ENCODE peak calls at places on chromosomes 1 and 21, in eight cellular contexts. X, V, I, Y, Z, C, H and A are unnamed samples.

GRCh38 chr1:47693115-47693514 is 255.3 kb downstream of the FOXD2 start:
- DNase-seq in V (no peak), H (no peak), X (no peak), I (no peak), C (no peak), Z (no peak), Y (peak), A (no peak)

GRCh38 chr1:245370905-245371581 is 216.3 kb downstream of the KIF26B start:
- DNase-seq in I (no peak), V (no peak), H (no peak), C (no peak), Y (no peak), Z (no peak), X (no peak), A (no peak)

GRCh38 chr1:241722984-241723383 is 70.9 kb downstream of the WDR64 start:
- DNase-seq in Z (no peak), X (no peak), C (no peak), I (no peak), Y (no peak), V (no peak), H (no peak), A (no peak)

GRCh38 chr1:20411196-20411980 is 74.6 kb downstream of the CAMK2N1 start:
- DNase-seq in C (no peak), X (no peak), Z (peak), I (no peak), V (peak), Y (no peak), H (peak), A (no peak)

GRCh38 chr1:112699425-112700144 is 7.3 kb downstream of the RHOC start:
- DNase-seq in Z (no peak), C (no peak), V (no peak), H (no peak), Y (no peak), I (no peak), X (no peak), A (no peak)

GRCh38 chr1:2266301-2266967 is 38.3 kb downstream of the SKI start:
- DNase-seq in C (no peak), Z (no peak), I (no peak), H (no peak), Y (no peak), X (no peak), V (no peak), A (no peak)

GRCh38 chr1:226185153-226186036 is 1.1 kb downstream of the ACBD3 start:
- DNase-seq in V (no peak), C (no peak), H (peak), Y (no peak), Z (peak), I (no peak), X (no peak), A (no peak)

GRCh38 chr1:209858561-209859103 is 30.9 kb downstream of the UTP25 start:
- DNase-seq in H (no peak), C (no peak), V (no peak), Z (no peak), Y (no peak), X (no peak), I (no peak), A (no peak)

GRCh38 chr1:161502641-161503393 is 2.4 kb upstream of the FCGR2A start:
- DNase-seq in Z (peak), H (peak), V (no peak), X (no peak), C (no peak), Y (no peak), I (no peak), A (no peak)

GRCh38 chr1:231301990-231302389 is 35.7 kb downstream of the EXOC8 start:
- DNase-seq in V (no peak), H (no peak), C (no peak), Y (no peak), I (no peak), Z (no peak), X (no peak), A (no peak)

GRCh38 chr1:59046134-59046533 is 250.8 kb upstream of the FGGY start:
- DNase-seq in H (no peak), C (no peak), Y (no peak), X (no peak), V (no peak), Z (no peak), I (no peak), A (no peak)

GRCh38 chr1:5847013-5847654 is 145.1 kb downstream of the NPHP4 start:
- DNase-seq in Z (peak), V (no peak), X (no peak), Y (no peak), I (peak), H (peak), C (peak), A (peak)

GRCh38 chr21:42157606-42158310 is 61.2 kb upstream of the ABCG1 start:
- DNase-seq in X (no peak), V (no peak), Z (no peak), H (no peak), Y (no peak), C (no peak), I (no peak), A (no peak)

GRCh38 chr1:234667891-234668576 is 58.1 kb upstream of the IRF2BP2 start:
- DNase-seq in Y (no peak), C (no peak), H (no peak), I (no peak), X (no peak), Z (no peak), V (no peak), A (no peak)

GRCh38 chr1:48916121-48917069 is 139.7 kb upstream of the BEND5 start:
- DNase-seq in X (no peak), H (peak), Y (no peak), Z (peak), C (no peak), I (peak), V (peak), A (peak)

GRCh38 chr1:28341591-28341990 is 12.8 kb downstream of the MED18 start:
- DNase-seq in X (no peak), V (no peak), I (no peak), Z (no peak), C (no peak), H (peak), Y (no peak), A (no peak)

GRCh38 chr1:8962812-8963669 is 17.4 kb downstream of the CA6 start:
- DNase-seq in H (no peak), C (no peak), X (no peak), I (peak), Y (peak), Z (peak), V (peak), A (peak)

GRCh38 chr1:175536369-175536768 is 207.0 kb downstream of the TNR start:
- DNase-seq in X (no peak), Z (no peak), H (no peak), V (no peak), I (no peak), Y (no peak), C (no peak), A (no peak)

GRCh38 chr1:110561631-110562030 is 42.7 kb upstream of the KCNA10 start:
- DNase-seq in C (no peak), Y (no peak), Z (no peak), I (no peak), H (no peak), X (no peak), V (no peak), A (no peak)

GRCh38 chr21:46092026-46092764 is 5.7 kb upstream of the COL6A2 start:
- DNase-seq in Z (no peak), V (peak), C (no peak), I (no peak), H (peak), X (no peak), Y (peak), A (no peak)

GRCh38 chr1:30413606-30414005 is 309.8 kb downstream of the MATN1 start:
- DNase-seq in Y (peak), X (no peak), V (no peak), I (no peak), H (no peak), C (no peak), Z (no peak), A (no peak)

GRCh38 chr1:224054611-224055010 is 59.3 kb upstream of the FBXO28 start:
- DNase-seq in Y (no peak), H (no peak), I (no peak), X (no peak), V (no peak), Z (no peak), C (no peak), A (no peak)

GRCh38 chr1:37159102-37159501 is 124.8 kb upstream of the GRIK3 start:
- DNase-seq in I (peak), X (no peak), Z (no peak), H (no peak), C (no peak), Y (no peak), V (no peak), A (no peak)

GRCh38 chr1:81836007-81836626 is 35.4 kb downstream of the ADGRL2 start:
- DNase-seq in C (no peak), V (no peak), H (no peak), I (no peak), Z (no peak), Y (no peak), X (no peak), A (no peak)

GRCh38 chr1:230827081-230827681 is 41.1 kb downstream of the C1orf198 start:
- DNase-seq in C (no peak), Y (no peak), X (no peak), I (no peak), V (no peak), Z (no peak), H (no peak), A (no peak)